ENCODE peak calls at places on chromosomes 13 and 19, in nine cellular contexts. O is ovary; N is A673; E is psoas muscle; U is transverse colon; L is CD4-positive, alpha-beta T cell; X is right cardiac atrium; C is ascending aorta; K is OCI-LY7. G is an unnamed sample.

GRCh38 chr19:9011875-9012274 is 1.7 kb upstream of the MUC16 start:
- DNase-seq in O (no peak), N (no peak), E (no peak), U (no peak), L (no peak), X (no peak), C (no peak), K (no peak), G (no peak)

GRCh38 chr19:12864721-12865715 is 16.2 kb downstream of the DNASE2 start:
- DNase-seq in O (no peak), N (no peak), E (no peak), U (peak; percentile 44), L (no peak), X (no peak), C (no peak), K (no peak), G (peak; percentile 68)

GRCh38 chr19:41997121-41997850 is 3.3 kb upstream of the ATP1A3 start:
- DNase-seq in O (peak; percentile 46), N (peak; percentile 64), E (no peak), U (peak; percentile 32), L (peak; percentile 13), X (peak; percentile 79), C (no peak), K (peak; percentile 31), G (peak; percentile 81)

GRCh38 chr13:44293908-44294735 is 79.5 kb upstream of the SERP2 start:
- DNase-seq in O (no peak), N (no peak), E (no peak), U (no peak), L (no peak), X (no peak), C (no peak), K (no peak), G (no peak)

GRCh38 chr13:28849441-28849840 is 29.3 kb downstream of the MTUS2 start:
- DNase-seq in O (no peak), N (no peak), E (no peak), U (no peak), L (no peak), X (no peak), C (no peak), K (no peak), G (no peak)

GRCh38 chr19:793775-794174 is 3.5 kb upstream of the PTBP1 start:
- DNase-seq in O (no peak), N (no peak), E (no peak), U (no peak), L (no peak), X (no peak), C (no peak), K (no peak), G (peak; percentile 62)

GRCh38 chr19:31015778-31016177 is 333.5 kb downstream of the TSHZ3 start:
- DNase-seq in O (no peak), N (no peak), E (no peak), U (no peak), L (no peak), X (no peak), C (no peak), K (no peak), G (no peak)

GRCh38 chr13:101935828-101936227 is 466.0 kb downstream of the FGF14 start:
- DNase-seq in O (no peak), N (no peak), E (no peak), U (no peak), L (no peak), X (no peak), C (no peak), K (no peak), G (no peak)

GRCh38 chr13:96473463-96474157 is 383.7 kb downstream of the HS6ST3 start:
- DNase-seq in O (no peak), N (no peak), E (no peak), U (no peak), L (no peak), X (no peak), C (no peak), K (no peak), G (no peak)

GRCh38 chr13:111380431-111380830 is 60.0 kb downstream of the TEX29 start:
- DNase-seq in O (no peak), N (no peak), E (peak; percentile 30), U (no peak), L (no peak), X (no peak), C (no peak), K (no peak), G (no peak)

GRCh38 chr13:19181621-19182485 is at the start of gene TUBA3C:
- DNase-seq in O (no peak), N (no peak), E (no peak), U (no peak), L (no peak), X (no peak), C (no peak), K (no peak), G (no peak)

GRCh38 chr13:103291226-103291625 is 225.0 kb upstream of the SLC10A2 start:
- DNase-seq in O (no peak), N (no peak), E (no peak), U (no peak), L (no peak), X (no peak), C (no peak), K (no peak), G (no peak)

GRCh38 chr13:100549316-100549715 is 39.3 kb downstream of the GGACT start:
- DNase-seq in O (no peak), N (no peak), E (no peak), U (no peak), L (no peak), X (no peak), C (no peak), K (no peak), G (no peak)

GRCh38 chr19:31144471-31144870 is 204.8 kb downstream of the TSHZ3 start:
- DNase-seq in O (no peak), N (no peak), E (no peak), U (no peak), L (no peak), X (no peak), C (no peak), K (no peak), G (no peak)

GRCh38 chr13:48585456-48585840 is 52.6 kb upstream of the RCBTB2 start:
- DNase-seq in O (no peak), N (no peak), E (no peak), U (peak; percentile 31), L (no peak), X (no peak), C (no peak), K (no peak), G (no peak)

GRCh38 chr19:14433454-14434156 is 499 bp downstream of the PKN1 start:
- DNase-seq in O (peak; percentile 57), N (no peak), E (no peak), U (peak; percentile 75), L (peak; percentile 48), X (peak; percentile 73), C (no peak), K (peak; percentile 59), G (peak; percentile 85)

DNA sequence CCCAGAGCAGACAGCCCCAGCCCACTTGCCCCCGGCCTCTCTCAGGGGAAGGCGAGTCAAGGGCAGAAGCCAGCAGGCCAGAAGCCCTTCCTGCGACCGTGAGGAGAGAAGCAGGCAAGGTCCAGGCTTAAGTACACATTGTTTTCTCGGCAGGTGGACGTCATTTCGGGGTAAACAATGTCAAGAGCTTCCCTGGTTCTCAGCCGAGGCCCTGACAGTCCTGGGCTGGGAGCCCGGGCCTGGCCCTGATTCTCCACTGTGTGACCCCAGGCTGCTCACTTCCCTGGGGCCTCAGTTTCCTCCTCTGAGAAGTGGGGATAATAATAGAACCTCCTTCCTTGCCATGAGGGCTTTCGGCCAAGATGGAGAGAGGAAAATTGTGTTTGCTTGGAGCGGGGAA is 19.4 kb downstream of the PLVAP start:
- DNase-seq in O (no peak), N (no peak), E (no peak), U (no peak), L (no peak), X (no peak), C (no peak), K (no peak), G (no peak)
- H3K27ac ChIP-seq in O (no peak overlapping the region), N (no peak overlapping the region), E (peak overlapping the region; percentile 46), U (no peak overlapping the region), L (no peak overlapping the region), X (peak overlapping the region; percentile 51), C (no peak overlapping the region), K (no peak overlapping the region), G (peak overlapping the region; percentile 37)

GRCh38 chr19:20167020-20167644 is at the start of gene ZNF486:
- DNase-seq in O (peak; percentile 94), N (peak; percentile 49), E (peak; percentile 95), U (peak; percentile 95), L (peak; percentile 90), X (peak; percentile 97), C (peak; percentile 92), K (peak; percentile 16), G (peak; percentile 98)

GRCh38 chr19:20165971-20166592 is 932 bp upstream of the ZNF486 start:
- DNase-seq in O (no peak), N (no peak), E (no peak), U (no peak), L (no peak), X (no peak), C (no peak), K (no peak), G (no peak)

GRCh38 chr19:20171285-20171684 is 4.3 kb downstream of the ZNF486 start:
- DNase-seq in O (no peak), N (no peak), E (no peak), U (no peak), L (no peak), X (no peak), C (no peak), K (no peak), G (no peak)
- H3K9me3 ChIP-seq in O (no peaks in the 10 kb centered on the region), N (peaks cover 10% of the 10 kb centered on the region), E (no peaks in the 10 kb centered on the region), U (no peaks in the 10 kb centered on the region), L (no peaks in the 10 kb centered on the region), X (no peaks in the 10 kb centered on the region), C (no peaks in the 10 kb centered on the region), K (peaks cover 4% of the 10 kb centered on the region), G (no peaks in the 10 kb centered on the region)

GRCh38 chr19:2270572-2271515 is 11.1 kb downstream of the PEAK3 start:
- DNase-seq in O (peak; percentile 90), N (peak; percentile 86), E (peak; percentile 95), U (peak; percentile 83), L (peak; percentile 59), X (peak; percentile 96), C (peak; percentile 62), K (peak; percentile 82), G (peak; percentile 97)
- H3K27ac ChIP-seq in O (peak overlapping the region; percentile 99), N (peak overlapping the region; percentile 99), E (peak overlapping the region; percentile 99), U (peak overlapping the region; percentile 99), L (peak overlapping the region; percentile 94), X (peak overlapping the region; percentile 96), C (peak overlapping the region; percentile 100), K (peak overlapping the region; percentile 93), G (peak overlapping the region; percentile 98)

GRCh38 chr19:50209131-50209530 is 5.7 kb downstream of the MYH14 start:
- DNase-seq in O (no peak), N (no peak), E (no peak), U (no peak), L (no peak), X (no peak), C (no peak), K (no peak), G (no peak)

GRCh38 chr19:50213925-50214324 is 10.5 kb downstream of the MYH14 start:
- DNase-seq in O (no peak), N (no peak), E (no peak), U (no peak), L (no peak), X (no peak), C (no peak), K (no peak), G (no peak)

GRCh38 chr19:50207730-50208129 is 4.3 kb downstream of the MYH14 start:
- DNase-seq in O (no peak), N (no peak), E (no peak), U (no peak), L (no peak), X (no peak), C (no peak), K (no peak), G (no peak)

GRCh38 chr19:50206191-50206590 is 2.8 kb downstream of the MYH14 start:
- DNase-seq in O (no peak), N (no peak), E (no peak), U (peak; percentile 58), L (no peak), X (no peak), C (no peak), K (no peak), G (no peak)

GRCh38 chr19:50210425-50210824 is 7.0 kb downstream of the MYH14 start:
- DNase-seq in O (no peak), N (no peak), E (no peak), U (no peak), L (no peak), X (no peak), C (no peak), K (no peak), G (no peak)
- H3K9me3 ChIP-seq in O (no peaks in the 10 kb centered on the region), N (no peaks in the 10 kb centered on the region), E (no peaks in the 10 kb centered on the region), U (no peaks in the 10 kb centered on the region), L (peaks cover 12% of the 10 kb centered on the region), X (no peaks in the 10 kb centered on the region), C (no peaks in the 10 kb centered on the region), K (no peaks in the 10 kb centered on the region), G (no peaks in the 10 kb centered on the region)

G was measured in kidney.